ENCODE peak calls at places on chromosomes 7 and 10, in six cellular contexts. One of them, this sample, is unnamed.

GRCh38 chr10:77348082-77348481 is 289.5 kb downstream of the KCNMA1 start:
- DNase-seq in HT-29: no peak
- DNase-seq in COR-L47: no peak
- DNase-seq in NCI-H446: no peak
- DNase-seq in IMR-90: peak
- DNase-seq in NCI-H1105: no peak
- DNase-seq in this sample: no peak

GRCh38 chr10:21517134-21517982 is 8.1 kb downstream of the SKIDA1 start:
- DNase-seq in HT-29: peak
- DNase-seq in COR-L47: peak
- DNase-seq in NCI-H446: peak
- DNase-seq in IMR-90: peak
- DNase-seq in NCI-H1105: no peak
- DNase-seq in this sample: no peak

GRCh38 chr7:927031-927671 is 27.3 kb downstream of the ADAP1 start:
- DNase-seq in HT-29: peak
- DNase-seq in COR-L47: no peak
- DNase-seq in NCI-H446: no peak
- DNase-seq in IMR-90: no peak
- DNase-seq in NCI-H1105: no peak
- DNase-seq in this sample: no peak

GRCh38 chr7:100089458-100090201 is 861 bp downstream of the COPS6 start:
- DNase-seq in HT-29: peak
- DNase-seq in COR-L47: no peak
- DNase-seq in NCI-H446: no peak
- DNase-seq in IMR-90: peak
- DNase-seq in NCI-H1105: no peak
- DNase-seq in this sample: no peak

GRCh38 chr10:129323311-129323710 is 143.7 kb upstream of the MGMT start:
- DNase-seq in HT-29: no peak
- DNase-seq in COR-L47: no peak
- DNase-seq in NCI-H446: no peak
- DNase-seq in IMR-90: no peak
- DNase-seq in NCI-H1105: no peak
- DNase-seq in this sample: no peak

GRCh38 chr10:117131390-117132327 is 6.4 kb downstream of the VAX1 start:
- DNase-seq in HT-29: peak
- DNase-seq in COR-L47: no peak
- DNase-seq in NCI-H446: no peak
- DNase-seq in IMR-90: no peak
- DNase-seq in NCI-H1105: no peak
- DNase-seq in this sample: no peak

GRCh38 chr7:139490130-139490529 is 6.7 kb upstream of the KLRG2 start:
- DNase-seq in HT-29: peak
- DNase-seq in COR-L47: peak
- DNase-seq in NCI-H446: no peak
- DNase-seq in IMR-90: no peak
- DNase-seq in NCI-H1105: no peak
- DNase-seq in this sample: peak

GRCh38 chr10:49037187-49037586 is 78.1 kb downstream of the VSTM4 start:
- DNase-seq in HT-29: no peak
- DNase-seq in COR-L47: no peak
- DNase-seq in NCI-H446: no peak
- DNase-seq in IMR-90: peak
- DNase-seq in NCI-H1105: no peak
- DNase-seq in this sample: no peak

GRCh38 chr7:7566651-7567611 is at the start of gene MIOS:
- DNase-seq in HT-29: peak
- DNase-seq in COR-L47: peak
- DNase-seq in NCI-H446: peak
- DNase-seq in IMR-90: peak
- DNase-seq in NCI-H1105: peak
- DNase-seq in this sample: no peak

GRCh38 chr10:64738462-64738861 is 1217.3 kb downstream of the REEP3 start:
- DNase-seq in HT-29: no peak
- DNase-seq in COR-L47: no peak
- DNase-seq in NCI-H446: no peak
- DNase-seq in IMR-90: no peak
- DNase-seq in NCI-H1105: no peak
- DNase-seq in this sample: no peak

GRCh38 chr10:99619090-99619800 is 994 bp downstream of the SLC25A28 start:
- DNase-seq in HT-29: peak
- DNase-seq in COR-L47: no peak
- DNase-seq in NCI-H446: no peak
- DNase-seq in IMR-90: peak
- DNase-seq in NCI-H1105: no peak
- DNase-seq in this sample: no peak

GRCh38 chr10:15370212-15370740 is 813 bp downstream of the FAM171A1 start:
- DNase-seq in HT-29: no peak
- DNase-seq in COR-L47: no peak
- DNase-seq in NCI-H446: no peak
- DNase-seq in IMR-90: peak
- DNase-seq in NCI-H1105: no peak
- DNase-seq in this sample: no peak

GRCh38 chr7:90384433-90384832 is 18.8 kb upstream of the CLDN12 start:
- DNase-seq in HT-29: no peak
- DNase-seq in COR-L47: no peak
- DNase-seq in NCI-H446: no peak
- DNase-seq in IMR-90: peak
- DNase-seq in NCI-H1105: no peak
- DNase-seq in this sample: no peak

GRCh38 chr7:105677803-105678583 is 96.7 kb upstream of the EFCAB10 start:
- DNase-seq in HT-29: no peak
- DNase-seq in COR-L47: no peak
- DNase-seq in NCI-H446: no peak
- DNase-seq in IMR-90: no peak
- DNase-seq in NCI-H1105: no peak
- DNase-seq in this sample: no peak

GRCh38 chr10:19999440-19999839 is 183.2 kb downstream of the PLXDC2 start:
- DNase-seq in HT-29: no peak
- DNase-seq in COR-L47: no peak
- DNase-seq in NCI-H446: no peak
- DNase-seq in IMR-90: no peak
- DNase-seq in NCI-H1105: no peak
- DNase-seq in this sample: no peak

GRCh38 chr10:114703377-114704125 is 45.5 kb upstream of the ABLIM1 start:
- DNase-seq in HT-29: peak
- DNase-seq in COR-L47: no peak
- DNase-seq in NCI-H446: no peak
- DNase-seq in IMR-90: peak
- DNase-seq in NCI-H1105: no peak
- DNase-seq in this sample: no peak

GRCh38 chr7:35647171-35647574 is 47.8 kb downstream of the HERPUD2 start:
- DNase-seq in HT-29: no peak
- DNase-seq in COR-L47: no peak
- DNase-seq in NCI-H446: no peak
- DNase-seq in IMR-90: peak
- DNase-seq in NCI-H1105: no peak
- DNase-seq in this sample: no peak

GRCh38 chr10:100759331-100759730 is 13.9 kb downstream of the PAX2 start:
- DNase-seq in HT-29: peak
- DNase-seq in COR-L47: no peak
- DNase-seq in NCI-H446: no peak
- DNase-seq in IMR-90: no peak
- DNase-seq in NCI-H1105: no peak
- DNase-seq in this sample: no peak

GRCh38 chr10:75407716-75408511 is 6.3 kb upstream of the ZNF503 start:
- DNase-seq in HT-29: no peak
- DNase-seq in COR-L47: no peak
- DNase-seq in NCI-H446: no peak
- DNase-seq in IMR-90: no peak
- DNase-seq in NCI-H1105: no peak
- DNase-seq in this sample: no peak

GRCh38 chr10:97747573-97747972 is 10.6 kb downstream of the ZFYVE27 start:
- DNase-seq in HT-29: no peak
- DNase-seq in COR-L47: no peak
- DNase-seq in NCI-H446: no peak
- DNase-seq in IMR-90: no peak
- DNase-seq in NCI-H1105: no peak
- DNase-seq in this sample: no peak

GRCh38 chr7:2510909-2511768 is 8.4 kb upstream of the LFNG start:
- DNase-seq in HT-29: peak
- DNase-seq in COR-L47: peak
- DNase-seq in NCI-H446: no peak
- DNase-seq in IMR-90: no peak
- DNase-seq in NCI-H1105: no peak
- DNase-seq in this sample: no peak

This sample was measured in NCI-H187 treated with DMSO at 0.1 percent for 48 hours.